ENCODE peak calls at places on chromosome 5, in five cellular contexts. One of them, this sample, is unnamed.

GRCh38 chr5:141490271-141490670 is 1.4 kb downstream of the PCDHGC5 start:
- DNase-seq in A549: no peak
- DNase-seq in thyroid gland: no peak
- DNase-seq in IMR-90: no peak
- DNase-seq in heart left ventricle: no peak
- DNase-seq in this sample: no peak

GRCh38 chr5:141392429-141393198 is at the start of gene PCDHGA8:
- DNase-seq in A549: peak; percentile 27
- DNase-seq in thyroid gland: no peak
- DNase-seq in IMR-90: peak; percentile 49
- DNase-seq in heart left ventricle: no peak
- DNase-seq in this sample: no peak

GRCh38 chr5:79143684-79144379 is 32.2 kb downstream of the BHMT start:
- DNase-seq in A549: peak; percentile 55
- DNase-seq in thyroid gland: no peak
- DNase-seq in IMR-90: peak; percentile 34
- DNase-seq in heart left ventricle: no peak
- DNase-seq in this sample: no peak

GRCh38 chr5:137833463-137833862 is 34.2 kb upstream of the MYOT start:
- DNase-seq in A549: peak; percentile 95
- DNase-seq in thyroid gland: no peak
- DNase-seq in IMR-90: peak; percentile 47
- DNase-seq in heart left ventricle: no peak
- DNase-seq in this sample: peak; percentile 20

GRCh38 chr5:16792278-16793275 is 143.5 kb downstream of the MYO10 start:
- DNase-seq in A549: no peak
- DNase-seq in thyroid gland: no peak
- DNase-seq in IMR-90: no peak
- DNase-seq in heart left ventricle: no peak
- DNase-seq in this sample: no peak

GRCh38 chr5:54701179-54701578 is 183.6 kb downstream of the SNX18 start:
- DNase-seq in A549: peak; percentile 73
- DNase-seq in thyroid gland: peak; percentile 65
- DNase-seq in IMR-90: peak; percentile 99
- DNase-seq in heart left ventricle: no peak
- DNase-seq in this sample: peak; percentile 35

GRCh38 chr5:17897776-17898175 is 263.5 kb downstream of the TAF11L14 start:
- DNase-seq in A549: no peak
- DNase-seq in thyroid gland: no peak
- DNase-seq in IMR-90: no peak
- DNase-seq in heart left ventricle: no peak
- DNase-seq in this sample: no peak

GRCh38 chr5:176619203-176619568 is 9.2 kb upstream of the GPRIN1 start:
- DNase-seq in A549: peak; percentile 86
- DNase-seq in thyroid gland: peak; percentile 35
- DNase-seq in IMR-90: peak; percentile 86
- DNase-seq in heart left ventricle: peak; percentile 49
- DNase-seq in this sample: peak; percentile 80

GRCh38 chr5:96876292-96876850 is at the start of gene ERAP2:
- DNase-seq in A549: peak; percentile 27
- DNase-seq in thyroid gland: no peak
- DNase-seq in IMR-90: peak; percentile 52
- DNase-seq in heart left ventricle: no peak
- DNase-seq in this sample: no peak

GRCh38 chr5:171639966-171640365 is 145.7 kb upstream of the SMIM23 start:
- DNase-seq in A549: no peak
- DNase-seq in thyroid gland: no peak
- DNase-seq in IMR-90: peak; percentile 56
- DNase-seq in heart left ventricle: no peak
- DNase-seq in this sample: no peak

GRCh38 chr5:54746346-54746745 is 228.8 kb downstream of the SNX18 start:
- DNase-seq in A549: no peak
- DNase-seq in thyroid gland: no peak
- DNase-seq in IMR-90: no peak
- DNase-seq in heart left ventricle: no peak
- DNase-seq in this sample: no peak

DNA sequence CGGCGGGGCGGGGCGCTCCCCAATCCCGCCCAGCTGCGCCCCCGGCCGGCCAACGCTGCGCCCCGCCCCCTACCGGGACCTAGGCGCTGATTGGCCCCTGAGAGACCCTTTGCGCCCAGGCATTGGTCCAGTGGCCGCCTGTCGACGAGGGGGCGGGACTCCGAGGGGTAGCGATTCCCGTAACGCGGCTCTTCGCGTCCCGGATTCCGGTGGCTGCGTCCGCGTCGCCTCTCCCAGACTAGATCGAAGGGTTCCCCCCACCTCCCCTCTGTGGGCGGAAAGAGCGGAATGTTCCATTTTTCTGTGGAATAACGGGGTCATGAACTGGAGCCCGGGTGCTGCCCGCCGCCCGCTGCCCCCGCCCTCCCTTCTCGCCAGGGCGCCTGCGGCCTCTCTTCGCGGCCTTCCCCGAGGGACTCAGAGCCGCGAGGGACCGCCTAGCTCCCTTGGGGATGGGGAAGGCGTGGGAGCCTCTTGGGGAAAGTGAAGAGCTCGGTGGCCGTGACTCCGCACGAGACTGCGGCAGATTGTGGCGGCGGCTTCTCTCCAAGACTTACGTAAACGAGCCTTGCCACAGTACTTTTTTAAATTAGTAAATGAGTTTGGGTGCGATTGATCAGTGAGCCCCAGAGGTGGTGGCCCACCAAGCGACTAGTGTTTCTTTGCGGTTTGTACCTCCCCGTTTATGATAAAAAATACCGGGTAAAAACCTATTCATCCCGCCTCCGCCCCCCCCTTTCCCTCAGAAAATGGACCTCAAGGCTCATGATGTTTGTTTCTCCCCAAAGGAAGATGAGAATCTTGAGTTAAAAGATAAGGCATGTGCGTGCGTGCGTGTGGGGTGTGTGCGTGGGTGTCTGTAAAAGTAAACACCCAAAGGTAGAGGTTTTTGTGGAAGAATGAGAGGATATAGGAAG is 493 bp upstream of the IL6ST start:
- DNase-seq in A549: peak; percentile 97
- DNase-seq in thyroid gland: peak; percentile 99
- DNase-seq in IMR-90: peak; percentile 96
- DNase-seq in heart left ventricle: peak; percentile 98
- DNase-seq in this sample: peak; percentile 83
- TF ChIP-seq POLR2A in A549: peak; percentile 50
- TF ChIP-seq POLR2A in thyroid gland: no peak
- TF ChIP-seq POLR2A in IMR-90: peak; percentile 80
- TF ChIP-seq POLR2A in heart left ventricle: peak; percentile 76
- TF ChIP-seq POLR2A in this sample: peak; percentile 54

GRCh38 chr5:149456597-149457392 is 77.7 kb upstream of the IL17B start:
- DNase-seq in A549: no peak
- DNase-seq in thyroid gland: no peak
- DNase-seq in IMR-90: no peak
- DNase-seq in heart left ventricle: no peak
- DNase-seq in this sample: no peak
- TF ChIP-seq POLR2A in A549: no peak
- TF ChIP-seq POLR2A in thyroid gland: no peak
- TF ChIP-seq POLR2A in IMR-90: no peak
- TF ChIP-seq POLR2A in heart left ventricle: no peak
- TF ChIP-seq POLR2A in this sample: no peak

GRCh38 chr5:163436515-163436914 is 880 bp upstream of the CCNG1 start:
- DNase-seq in A549: no peak
- DNase-seq in thyroid gland: no peak
- DNase-seq in IMR-90: no peak
- DNase-seq in heart left ventricle: no peak
- DNase-seq in this sample: no peak

GRCh38 chr5:163440954-163441353 is 3.6 kb downstream of the CCNG1 start:
- DNase-seq in A549: no peak
- DNase-seq in thyroid gland: no peak
- DNase-seq in IMR-90: no peak
- DNase-seq in heart left ventricle: no peak
- DNase-seq in this sample: no peak

GRCh38 chr5:163437011-163437308 is 435 bp upstream of the CCNG1 start:
- DNase-seq in A549: no peak
- DNase-seq in thyroid gland: no peak
- DNase-seq in IMR-90: no peak
- DNase-seq in heart left ventricle: no peak
- DNase-seq in this sample: no peak

GRCh38 chr5:163434410-163434866 is 3.0 kb upstream of the CCNG1 start:
- DNase-seq in A549: peak; percentile 23
- DNase-seq in thyroid gland: no peak
- DNase-seq in IMR-90: peak; percentile 47
- DNase-seq in heart left ventricle: no peak
- DNase-seq in this sample: no peak

DNA sequence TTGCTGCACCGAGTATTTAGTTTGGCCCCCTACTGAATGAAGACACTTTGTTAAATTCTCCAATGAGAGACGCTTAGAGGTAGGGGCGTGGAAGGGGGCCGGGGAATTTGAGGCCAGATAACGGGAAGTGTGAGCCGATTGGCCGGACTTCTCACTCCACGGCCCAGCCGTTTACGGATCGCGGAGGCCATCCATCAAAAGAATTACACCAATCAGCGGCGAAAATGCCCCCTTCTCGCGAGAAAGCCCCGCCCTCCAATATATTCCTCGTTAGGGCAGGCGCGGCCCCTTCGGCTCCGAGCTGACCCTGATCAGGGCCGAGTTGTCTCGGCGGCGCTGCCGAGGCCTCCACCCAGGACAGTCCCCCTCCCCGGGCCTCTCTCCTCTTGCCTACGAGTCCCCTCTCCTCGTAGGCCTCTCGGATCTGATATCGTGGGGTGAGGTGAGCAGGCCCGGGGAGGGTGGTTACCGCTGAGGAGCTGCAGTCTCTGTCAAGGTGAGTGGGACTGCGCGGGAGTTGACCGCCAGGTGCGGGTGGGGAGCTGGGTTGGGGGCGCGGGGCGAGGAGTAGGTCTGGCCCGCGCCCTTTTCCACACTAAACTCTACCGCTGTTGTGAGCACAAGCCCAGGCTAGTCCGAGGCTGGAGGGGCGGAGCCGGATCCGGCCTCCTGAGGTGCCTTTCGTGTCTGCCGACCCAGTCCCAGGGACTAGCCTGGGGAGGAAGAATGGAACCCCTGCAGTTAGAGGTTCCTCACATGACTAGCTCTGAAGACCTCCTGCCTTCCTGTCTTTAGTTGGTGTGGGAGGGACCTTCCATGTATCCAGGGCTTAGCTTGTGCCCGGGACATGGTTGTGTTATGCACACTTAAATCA is at the start of gene CCNG1:
- DNase-seq in A549: peak; percentile 97
- DNase-seq in thyroid gland: peak; percentile 95
- DNase-seq in IMR-90: peak; percentile 94
- DNase-seq in heart left ventricle: peak; percentile 96
- DNase-seq in this sample: peak; percentile 61
- TF ChIP-seq POLR2A in A549: peak; percentile 88
- TF ChIP-seq POLR2A in thyroid gland: no peak
- TF ChIP-seq POLR2A in IMR-90: peak; percentile 97
- TF ChIP-seq POLR2A in heart left ventricle: peak; percentile 85
- TF ChIP-seq POLR2A in this sample: peak; percentile 87

DNA sequence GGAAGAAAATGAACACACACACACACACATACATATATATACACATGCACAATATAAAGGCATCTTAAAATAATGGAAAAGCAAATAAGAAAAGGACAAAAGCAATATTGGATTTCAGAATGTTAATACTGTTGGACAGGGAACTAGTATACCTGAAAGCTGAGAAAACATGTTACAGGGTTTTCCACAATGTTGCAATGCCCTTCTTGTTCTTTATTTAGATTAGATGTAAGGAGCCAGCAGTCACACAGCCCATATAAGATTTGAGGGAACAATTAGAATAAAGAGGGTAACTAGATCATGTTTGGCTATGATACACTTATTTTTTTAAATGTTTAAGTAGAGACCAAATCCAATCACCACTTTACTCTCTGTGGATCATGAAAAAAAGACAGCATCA is 61.7 kb downstream of the SH3TC2 start:
- DNase-seq in A549: no peak
- DNase-seq in thyroid gland: no peak
- DNase-seq in IMR-90: peak; percentile 68
- DNase-seq in heart left ventricle: no peak
- DNase-seq in this sample: no peak
- TF ChIP-seq POLR2A in A549: no peak
- TF ChIP-seq POLR2A in thyroid gland: no peak
- TF ChIP-seq POLR2A in IMR-90: no peak
- TF ChIP-seq POLR2A in heart left ventricle: no peak
- TF ChIP-seq POLR2A in this sample: no peak

DNA sequence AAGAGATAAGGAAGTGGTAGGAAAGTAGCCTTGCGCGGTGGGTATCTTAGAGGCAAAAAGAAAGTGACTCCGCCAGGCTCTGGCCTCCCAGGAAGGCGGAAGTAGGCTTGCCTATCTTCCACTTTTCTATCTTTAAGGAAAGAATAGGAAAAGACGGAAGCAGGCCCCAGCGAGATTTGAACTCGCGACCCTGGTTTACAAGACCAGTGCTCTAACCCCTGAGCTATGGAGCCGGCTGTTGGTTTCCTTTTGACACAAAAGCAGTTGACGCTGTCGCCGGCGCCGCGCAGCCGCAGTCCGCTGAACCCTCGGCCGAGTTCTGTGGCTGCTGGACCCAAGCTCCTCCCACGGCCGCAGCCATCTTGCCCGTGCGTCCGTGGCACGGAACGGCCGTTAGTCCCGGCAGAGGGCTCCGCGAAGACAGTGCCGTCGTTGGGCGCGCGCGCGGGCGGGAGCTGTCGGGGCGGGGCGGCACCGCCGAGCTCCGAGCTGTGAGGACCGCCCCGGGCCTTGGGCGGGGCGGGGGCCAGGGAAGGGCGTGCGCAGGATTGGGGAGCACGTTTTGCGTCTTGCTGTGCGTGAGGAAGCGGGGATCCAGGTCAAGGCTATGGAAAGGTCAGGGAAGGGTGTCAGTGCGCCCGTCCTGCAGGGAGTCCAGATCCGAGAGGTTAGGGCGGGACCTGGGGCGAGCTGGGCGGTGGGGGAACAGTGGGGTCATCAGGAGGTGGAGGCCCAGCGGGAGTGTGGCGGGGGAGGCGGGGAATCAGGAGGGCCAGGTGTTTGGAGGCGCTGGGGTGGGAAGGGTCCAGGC is 13.3 kb downstream of the TRIM7 start:
- DNase-seq in A549: peak; percentile 96
- DNase-seq in thyroid gland: peak; percentile 94
- DNase-seq in IMR-90: peak; percentile 94
- DNase-seq in heart left ventricle: peak; percentile 96
- DNase-seq in this sample: peak; percentile 81
- TF ChIP-seq POLR2A in A549: peak; percentile 71
- TF ChIP-seq POLR2A in thyroid gland: no peak
- TF ChIP-seq POLR2A in IMR-90: peak; percentile 43
- TF ChIP-seq POLR2A in heart left ventricle: peak; percentile 79
- TF ChIP-seq POLR2A in this sample: peak; percentile 74

This sample was measured in H54.